ENCODE peak calls at places on chromosomes 11 and 22, in eight cellular contexts. V, H, S, W, F, E, N and O are unnamed samples.

GRCh38 chr11:67079065-67079464 is 22.4 kb downstream of the RHOD start:
- DNase-seq in F (no peak), H (no peak), V (no peak), W (no peak), N (no peak), E (peak; percentile 21), S (no peak), O (no peak)

GRCh38 chr11:61910473-61911123 is 6.8 kb downstream of the RAB3IL1 start:
- DNase-seq in S (no peak), W (peak; percentile 41), V (no peak), H (no peak), N (peak; percentile 18), E (peak; percentile 27), F (no peak), O (no peak)

GRCh38 chr11:8082391-8083087 is 1.5 kb downstream of the TUB start:
- DNase-seq in N (peak; percentile 19), H (peak; percentile 55), E (peak; percentile 35), S (no peak), W (peak; percentile 82), V (no peak), F (no peak), O (no peak)

GRCh38 chr22:23831781-23832180 is 7.0 kb downstream of the DERL3 start:
- DNase-seq in N (peak; percentile 43), E (no peak), H (no peak), V (no peak), S (no peak), W (no peak), F (no peak), O (no peak)

GRCh38 chr11:13923716-13924650 is 38.5 kb upstream of the SPON1 start:
- DNase-seq in W (no peak), N (no peak), V (no peak), E (no peak), H (no peak), S (no peak), F (peak; percentile 17), O (no peak)

GRCh38 chr11:63920870-63921417 is 4.0 kb upstream of the RCOR2 start:
- DNase-seq in V (no peak), S (no peak), H (no peak), F (no peak), N (no peak), E (no peak), W (peak; percentile 92), O (no peak)

GRCh38 chr22:38484244-38484643 is 16.3 kb downstream of the KDELR3 start:
- DNase-seq in E (no peak), H (no peak), V (no peak), W (no peak), N (no peak), S (no peak), F (no peak), O (no peak)

GRCh38 chr11:5809122-5809519 is 397 bp downstream of the OR52N2 start:
- DNase-seq in S (no peak), E (peak; percentile 31), W (no peak), N (no peak), V (no peak), H (no peak), F (peak; percentile 2), O (no peak)

GRCh38 chr11:64360403-64360980 is 1.5 kb downstream of the RPS6KA4 start:
- DNase-seq in W (peak; percentile 55), S (no peak), V (no peak), N (no peak), F (no peak), E (no peak), H (no peak), O (no peak)

GRCh38 chr11:32099516-32099915 is 8.6 kb downstream of the RCN1 start:
- DNase-seq in W (no peak), V (no peak), H (no peak), S (no peak), F (no peak), E (no peak), N (no peak), O (no peak)

GRCh38 chr22:35418088-35418487 is 18.1 kb downstream of the MCM5 start:
- DNase-seq in W (no peak), S (no peak), V (no peak), F (peak; percentile 43), H (no peak), E (peak; percentile 70), N (no peak), O (no peak)

GRCh38 chr11:18027475-18027874 is 14.6 kb upstream of the SERGEF start:
- DNase-seq in W (no peak), E (no peak), N (no peak), H (no peak), F (no peak), S (no peak), V (no peak), O (no peak)

GRCh38 chr11:17171916-17172315 is 35.9 kb downstream of the PIK3C2A start:
- DNase-seq in W (no peak), H (no peak), N (no peak), S (no peak), F (no peak), V (no peak), E (peak; percentile 31), O (no peak)

GRCh38 chr11:118442903-118443589 is 6.8 kb downstream of the KMT2A start:
- DNase-seq in E (no peak), F (no peak), H (no peak), S (no peak), W (no peak), V (no peak), N (no peak), O (no peak)

GRCh38 chr11:70901951-70902521 is 350.3 kb downstream of the SHANK2 start:
- DNase-seq in H (no peak), N (peak; percentile 54), E (peak; percentile 13), S (no peak), W (no peak), V (no peak), F (no peak), O (peak; percentile 10)

GRCh38 chr11:92457250-92457649 is 232.6 kb downstream of the FAT3 start:
- DNase-seq in H (no peak), E (peak; percentile 17), V (no peak), W (no peak), F (peak; percentile 55), S (no peak), N (no peak), O (no peak)

GRCh38 chr11:64874308-64874707 is 4.1 kb downstream of the EHD1 start:
- DNase-seq in V (no peak), S (peak; percentile 33), W (no peak), F (peak; percentile 90), N (no peak), H (no peak), E (no peak), O (no peak)

GRCh38 chr11:2089536-2090165 is 49.5 kb downstream of the IGF2 start:
- DNase-seq in H (peak; percentile 20), W (peak; percentile 82), E (peak; percentile 66), F (peak; percentile 31), N (peak; percentile 26), S (no peak), V (no peak), O (peak; percentile 33)

GRCh38 chr11:130882138-130882551 is 34.1 kb downstream of the SNX19 start:
- DNase-seq in N (no peak), H (no peak), F (no peak), W (no peak), S (no peak), V (peak; percentile 22), E (no peak), O (no peak)

GRCh38 chr22:49948573-49948957 is 12.0 kb upstream of the PIM3 start:
- DNase-seq in H (no peak), N (no peak), V (no peak), E (no peak), F (no peak), S (no peak), W (peak; percentile 53), O (no peak)

GRCh38 chr22:49950396-49950994 is 10.1 kb upstream of the PIM3 start:
- DNase-seq in V (no peak), W (peak; percentile 57), N (no peak), F (no peak), S (no peak), E (no peak), H (no peak), O (no peak)

GRCh38 chr22:49948958-49949913 is 11.3 kb upstream of the PIM3 start:
- DNase-seq in S (no peak), N (peak; percentile 96), F (peak; percentile 50), E (no peak), W (peak; percentile 53), V (no peak), H (no peak), O (no peak)

GRCh38 chr22:49951001-49951677 is 9.4 kb upstream of the PIM3 start:
- DNase-seq in V (no peak), S (no peak), W (peak; percentile 57), N (peak; percentile 98), H (no peak), E (no peak), F (peak; percentile 90), O (no peak)

GRCh38 chr22:49949914-49950292 is 10.7 kb upstream of the PIM3 start:
- DNase-seq in W (peak; percentile 53), S (no peak), N (no peak), H (no peak), F (no peak), V (no peak), E (no peak), O (no peak)
- H3K27ac ChIP-seq in W (no peak overlapping the region), S (no peak overlapping the region), N (peak overlapping the region; percentile 90), H (no peak overlapping the region), F (peak overlapping the region; percentile 50), V (no peak overlapping the region), E (no peak overlapping the region), O (no peak overlapping the region)

GRCh38 chr22:46297151-46297819 is 615 bp downstream of the GTSE1 start:
- DNase-seq in S (no peak), N (no peak), E (peak; percentile 83), W (peak; percentile 70), F (peak; percentile 45), V (no peak), H (no peak), O (peak; percentile 31)
- H3K4me3 ChIP-seq in S (peak overlapping the region; percentile 55), N (peak overlapping the region; percentile 74), E (peak overlapping the region; percentile 68), W (peak overlapping the region; percentile 97), F (peak overlapping the region; percentile 72), V (peak overlapping the region; percentile 67), H (peak overlapping the region; percentile 90), O (peak overlapping the region; percentile 79)

GRCh38 chr11:77151804-77152513 is 23.9 kb downstream of the MYO7A start:
- DNase-seq in F (peak; percentile 8), H (no peak), E (no peak), S (peak; percentile 24), V (no peak), N (no peak), W (no peak), O (no peak)
- H3K27ac ChIP-seq in F (no peak overlapping the region), H (no peak overlapping the region), E (no peak overlapping the region), S (peak overlapping the region; percentile 29), V (no peak overlapping the region), N (no peak overlapping the region), W (no peak overlapping the region), O (no peak overlapping the region)

DNA sequence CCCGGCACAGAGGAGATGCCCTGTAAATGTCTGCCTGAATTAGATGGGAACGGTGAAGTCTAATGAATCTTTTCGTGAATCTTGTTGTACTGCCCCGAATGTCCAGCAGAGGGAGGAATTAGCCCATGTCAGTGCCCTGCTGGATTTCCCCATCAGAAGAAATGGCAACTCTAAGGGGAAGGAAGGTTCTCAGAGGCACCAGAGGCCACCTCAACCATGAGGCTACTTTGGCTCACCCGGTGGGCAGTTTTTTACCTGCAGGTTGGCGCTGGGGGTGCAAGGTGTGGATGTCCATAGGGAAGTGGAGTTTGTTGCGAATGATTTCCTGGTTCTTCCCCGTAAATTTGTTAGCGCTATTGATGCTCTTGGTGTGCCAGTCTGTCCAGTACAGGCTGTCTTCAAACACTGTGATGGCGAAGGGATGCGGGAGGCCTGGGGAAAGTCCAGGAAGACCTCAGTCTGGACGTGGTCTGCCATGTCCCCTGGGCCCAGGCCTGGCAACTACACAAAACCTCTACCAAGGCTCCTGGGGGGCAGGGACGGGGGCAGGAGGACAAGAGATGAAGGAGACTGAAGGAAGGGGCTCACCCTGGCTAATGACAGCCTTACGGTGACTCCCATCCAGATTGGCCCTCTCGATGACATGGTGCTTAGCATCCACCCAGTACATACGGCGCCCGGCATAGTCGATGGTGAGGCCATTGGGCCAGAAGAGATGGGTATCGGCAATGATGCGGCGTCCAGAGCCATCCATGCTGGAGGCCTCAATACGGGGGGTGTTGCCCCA is 28.5 kb downstream of the LRP4 start:
- DNase-seq in N (no peak), E (peak; percentile 80), F (peak; percentile 55), W (peak; percentile 92), V (no peak), H (peak; percentile 73), S (peak; percentile 53), O (peak; percentile 92)
- H3K4me3 ChIP-seq in N (no peak overlapping the region), E (no peak overlapping the region), F (no peak overlapping the region), W (no peak overlapping the region), V (no peak overlapping the region), H (no peak overlapping the region), S (no peak overlapping the region), O (no peak overlapping the region)